ENCODE peak calls at places on chromosome 4, in five cellular contexts. A is K562, I is HepG2, K is H1, H is GM12878. V is an unnamed sample.

GRCh38 chr4:70838400-70838971 is 1.2 kb downstream of the GRSF1 start:
- DNase-seq in A (no peak), I (no peak), K (no peak), H (no peak), V (no peak)

GRCh38 chr4:8315343-8316250 is 46.0 kb downstream of the HTRA3 start:
- DNase-seq in A (no peak), I (peak), K (no peak), H (no peak), V (peak)

GRCh38 chr4:184328022-184328736 is 110.5 kb upstream of the ENPP6 start:
- DNase-seq in A (no peak), I (no peak), K (no peak), H (peak), V (no peak)

GRCh38 chr4:120446051-120446567 is 379.5 kb upstream of the MAD2L1 start:
- DNase-seq in A (no peak), I (no peak), K (no peak), H (no peak), V (no peak)

GRCh38 chr4:147103403-147103946 is 157.8 kb upstream of the TTC29 start:
- DNase-seq in A (no peak), I (no peak), K (no peak), H (no peak), V (peak)

GRCh38 chr4:159227984-159228383 is 125.1 kb downstream of the RAPGEF2 start:
- DNase-seq in A (no peak), I (peak), K (peak), H (no peak), V (peak)

GRCh38 chr4:116386856-116387255 is 698.5 kb downstream of the TRAM1L1 start:
- DNase-seq in A (no peak), I (no peak), K (no peak), H (no peak), V (no peak)

GRCh38 chr4:79848329-79848728 is 224.7 kb downstream of the ANTXR2 start:
- DNase-seq in A (no peak), I (no peak), K (no peak), H (no peak), V (no peak)

GRCh38 chr4:53068755-53069154 is 206.6 kb downstream of the RASL11B start:
- DNase-seq in A (no peak), I (peak), K (no peak), H (no peak), V (no peak)

GRCh38 chr4:118180776-118181175 is 146.5 kb downstream of the NDST3 start:
- DNase-seq in A (no peak), I (no peak), K (no peak), H (no peak), V (no peak)

GRCh38 chr4:140081582-140082398 is 72.2 kb downstream of the MAML3 start:
- DNase-seq in A (no peak), I (no peak), K (no peak), H (no peak), V (no peak)

GRCh38 chr4:108466936-108467902 is 153.2 kb upstream of the RPL34 start:
- DNase-seq in A (no peak), I (no peak), K (no peak), H (peak), V (no peak)

GRCh38 chr4:15779336-15779735 is 1.2 kb downstream of the CD38 start:
- DNase-seq in A (no peak), I (peak), K (no peak), H (no peak), V (peak)

GRCh38 chr4:15781427-15782095 is 3.4 kb downstream of the CD38 start:
- DNase-seq in A (no peak), I (no peak), K (no peak), H (peak), V (no peak)

GRCh38 chr4:15779789-15780188 is 1.7 kb downstream of the CD38 start:
- DNase-seq in A (no peak), I (no peak), K (no peak), H (no peak), V (no peak)

GRCh38 chr4:15786743-15787142 is 8.6 kb downstream of the CD38 start:
- DNase-seq in A (no peak), I (no peak), K (no peak), H (no peak), V (no peak)

DNA sequence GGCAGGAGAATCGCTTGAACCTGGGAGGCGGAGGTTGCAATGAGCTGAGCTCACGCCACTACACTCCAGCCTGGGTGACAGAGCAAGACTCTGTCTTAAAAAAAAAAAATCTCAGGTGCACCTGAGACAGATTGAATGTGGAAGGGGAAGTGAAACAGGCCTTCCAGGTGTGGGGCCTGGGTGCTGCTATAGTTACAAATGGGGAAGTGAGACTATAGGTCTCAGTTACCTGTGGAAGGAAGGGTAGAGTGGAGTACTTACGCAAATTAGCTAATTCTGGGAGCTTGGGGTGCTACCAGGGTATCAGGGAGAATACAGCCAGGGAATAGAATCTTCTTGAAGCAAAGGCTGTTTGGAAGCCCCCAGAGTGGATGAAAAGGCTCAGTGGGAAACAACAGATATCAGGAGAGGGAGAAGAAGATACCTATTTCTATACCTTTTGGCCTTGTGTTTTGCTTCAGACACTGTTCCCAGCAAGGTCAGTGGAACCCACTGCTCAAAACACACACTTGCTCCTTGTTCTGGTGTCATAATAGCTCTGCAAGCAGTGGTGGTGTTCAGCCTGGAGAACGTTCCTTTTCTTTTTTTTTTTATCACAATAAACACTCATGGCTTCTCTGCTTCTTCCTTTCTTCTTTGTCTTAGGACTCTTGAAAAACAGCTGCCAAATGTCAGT is 7.0 kb downstream of the CD38 start:
- DNase-seq in A (no peak), I (no peak), K (no peak), H (no peak), V (no peak)
- TF ChIP-seq KDM1A in A (no peak), I (no peak), K (no peak), H (no peak), V (no peak)

GRCh38 chr4:137455647-137456321 is 76.5 kb downstream of the PCDH18 start:
- DNase-seq in A (no peak), I (no peak), K (no peak), H (no peak), V (no peak)
- TF ChIP-seq KDM1A in A (no peak), I (no peak), K (no peak), H (no peak), V (no peak)

DNA sequence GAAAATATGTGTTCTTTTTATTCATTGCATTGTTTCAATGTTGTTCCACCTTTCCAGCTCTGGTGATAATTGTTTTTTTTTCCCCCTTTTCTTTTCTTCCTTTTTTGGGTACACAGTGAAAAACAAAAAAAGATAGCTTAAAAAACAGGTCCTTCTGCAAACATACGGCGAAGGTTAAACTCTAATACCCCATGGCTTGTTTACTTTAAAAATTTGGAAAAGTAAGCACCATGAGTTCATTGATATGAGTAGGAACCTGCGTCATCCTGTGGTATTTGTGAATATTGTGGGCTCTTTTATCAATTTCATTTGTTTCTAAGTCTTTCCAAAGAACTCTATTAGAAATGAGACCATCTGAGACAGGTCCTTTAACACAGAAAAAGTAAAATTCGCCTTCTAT is 123.5 kb downstream of the CHRNA9 start:
- DNase-seq in A (no peak), I (no peak), K (no peak), H (no peak), V (peak)
- TF ChIP-seq KDM1A in A (no peak), I (no peak), K (no peak), H (no peak), V (no peak)

GRCh38 chr4:168877779-168878491 is 132.1 kb downstream of the CBR4 start:
- DNase-seq in A (no peak), I (no peak), K (no peak), H (no peak), V (no peak)

GRCh38 chr4:168877407-168877778 is 132.7 kb downstream of the CBR4 start:
- DNase-seq in A (no peak), I (no peak), K (no peak), H (no peak), V (no peak)

GRCh38 chr4:168880087-168880675 is 129.9 kb downstream of the CBR4 start:
- DNase-seq in A (no peak), I (no peak), K (no peak), H (no peak), V (no peak)

GRCh38 chr4:168880811-168881595 is 129.1 kb downstream of the CBR4 start:
- DNase-seq in A (no peak), I (peak), K (no peak), H (peak), V (no peak)

DNA sequence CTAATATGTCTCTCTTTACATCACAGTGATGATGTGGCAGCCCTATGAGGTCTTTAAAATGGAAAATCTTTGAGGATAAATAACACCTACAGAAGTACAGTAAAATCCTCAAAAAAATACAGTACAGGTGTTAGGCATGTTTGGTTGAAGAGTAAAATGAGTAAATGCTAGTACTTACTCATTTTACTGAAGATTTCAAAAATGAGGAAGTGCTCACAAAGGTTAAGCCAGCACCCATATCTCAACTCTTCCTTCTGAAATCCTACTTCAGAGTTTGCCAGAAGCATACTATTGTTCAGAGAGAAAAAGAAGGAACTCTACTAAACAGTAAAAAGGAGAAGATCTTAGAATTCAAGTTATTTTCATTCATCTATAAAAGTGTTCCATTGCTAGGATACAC is 130.9 kb downstream of the CBR4 start:
- DNase-seq in A (no peak), I (no peak), K (no peak), H (no peak), V (no peak)
- TF ChIP-seq KDM1A in A (no peak), I (no peak), K (no peak), H (no peak), V (no peak)

GRCh38 chr4:86089924-86090323 is 269.9 kb downstream of the MAPK10 start:
- DNase-seq in A (no peak), I (no peak), K (no peak), H (no peak), V (no peak)

GRCh38 chr4:86096373-86096772 is 263.5 kb downstream of the MAPK10 start:
- DNase-seq in A (no peak), I (no peak), K (no peak), H (no peak), V (no peak)

GRCh38 chr4:86089053-86089452 is 270.8 kb downstream of the MAPK10 start:
- DNase-seq in A (no peak), I (no peak), K (no peak), H (no peak), V (no peak)

GRCh38 chr4:86091201-86091600 is 268.7 kb downstream of the MAPK10 start:
- DNase-seq in A (no peak), I (no peak), K (no peak), H (no peak), V (no peak)

GRCh38 chr4:86092684-86093083 is 267.2 kb downstream of the MAPK10 start:
- DNase-seq in A (no peak), I (no peak), K (no peak), H (no peak), V (peak)
- TF ChIP-seq KDM1A in A (no peak), I (no peak), K (no peak), H (no peak), V (no peak)

GRCh38 chr4:107391009-107391629 is 328.9 kb downstream of the PAPSS1 start:
- DNase-seq in A (no peak), I (no peak), K (no peak), H (no peak), V (no peak)

GRCh38 chr4:107392951-107393350 is 327.1 kb downstream of the PAPSS1 start:
- DNase-seq in A (no peak), I (no peak), K (no peak), H (no peak), V (no peak)

GRCh38 chr4:107391630-107392028 is 328.4 kb downstream of the PAPSS1 start:
- DNase-seq in A (no peak), I (no peak), K (no peak), H (no peak), V (no peak)

GRCh38 chr4:107389965-107390364 is 330.1 kb downstream of the PAPSS1 start:
- DNase-seq in A (no peak), I (no peak), K (no peak), H (no peak), V (no peak)

DNA sequence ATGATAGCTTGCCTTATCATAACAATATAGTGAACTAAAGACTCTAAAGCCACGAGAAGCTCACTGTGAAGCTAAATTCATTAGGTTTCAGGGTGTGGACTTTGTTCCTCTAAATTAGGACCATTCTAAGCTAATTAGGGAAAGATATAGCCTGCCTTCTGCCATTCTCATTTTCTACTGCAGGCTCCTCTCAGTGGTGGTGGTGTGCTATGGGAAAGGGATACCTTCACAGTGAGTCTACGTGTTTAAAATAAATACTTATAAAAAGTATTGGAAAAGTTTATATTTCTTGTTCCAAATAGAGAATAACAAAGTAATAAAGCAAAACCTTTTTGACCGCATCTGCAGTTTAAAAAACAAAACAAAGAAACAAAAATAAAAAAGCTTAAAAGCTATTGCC is 327.7 kb downstream of the PAPSS1 start:
- DNase-seq in A (no peak), I (no peak), K (no peak), H (no peak), V (no peak)
- TF ChIP-seq KDM1A in A (no peak), I (no peak), K (no peak), H (no peak), V (no peak)

GRCh38 chr4:15689540-15689939 is 7.9 kb downstream of the FAM200B start:
- DNase-seq in A (no peak), I (no peak), K (no peak), H (no peak), V (no peak)
- TF ChIP-seq KDM1A in A (no peak), I (no peak), K (no peak), H (no peak), V (no peak)